ENCODE peak calls at places on chromosomes 7 and 10, in seven cellular contexts. B is HCT116, Z is WTC11, X is brain microvascular endothelial cell, T is ascending aorta, J is kidney epithelial cell, M is HFF-Myc. R is an unnamed sample.

GRCh38 chr10:110775406-110775805 is 96.3 kb upstream of the PDCD4 start:
- DNase-seq in T (no peak), X (no peak), M (no peak), B (no peak), Z (no peak), J (no peak), R (no peak)

GRCh38 chr7:95046494-95047240 is 139.3 kb downstream of the PPP1R9A start:
- DNase-seq in J (no peak), T (no peak), B (no peak), M (no peak), X (no peak), Z (no peak), R (no peak)

GRCh38 chr10:132931258-132931657 is 11.1 kb downstream of the CFAP46 start:
- DNase-seq in B (no peak), Z (no peak), J (no peak), X (no peak), T (no peak), M (no peak), R (no peak)

GRCh38 chr7:37067961-37068536 is 343.8 kb upstream of the AOAH start:
- DNase-seq in T (no peak), J (no peak), Z (no peak), B (no peak), X (no peak), M (no peak), R (no peak)

GRCh38 chr10:44011603-44011981 is 362.9 kb upstream of the ZNF32 start:
- DNase-seq in J (no peak), X (no peak), M (no peak), Z (no peak), T (no peak), B (no peak), R (no peak)

GRCh38 chr10:13272164-13272571 is 27.7 kb downstream of the PHYH start:
- DNase-seq in B (no peak), T (no peak), M (peak; percentile 45), J (no peak), Z (peak; percentile 14), X (no peak), R (no peak)

GRCh38 chr10:20100157-20100556 is 283.9 kb downstream of the PLXDC2 start:
- DNase-seq in J (peak; percentile 4), B (no peak), T (no peak), Z (no peak), M (no peak), X (peak; percentile 23), R (no peak)

GRCh38 chr7:388461-388960 is 98.5 kb downstream of the FOXL3 start:
- DNase-seq in X (no peak), Z (peak; percentile 6), B (no peak), M (no peak), T (no peak), J (no peak), R (no peak)

GRCh38 chr7:70569335-70569819 is 562.6 kb upstream of the GALNT17 start:
- DNase-seq in Z (no peak), X (no peak), B (no peak), T (no peak), M (no peak), J (peak; percentile 32), R (no peak)

GRCh38 chr7:70435634-70436033 is 696.3 kb upstream of the GALNT17 start:
- DNase-seq in J (no peak), T (no peak), M (no peak), X (no peak), B (no peak), Z (no peak), R (no peak)

GRCh38 chr7:127993317-127993716 is 37.9 kb downstream of the LRRC4 start:
- DNase-seq in X (no peak), T (no peak), J (no peak), M (no peak), Z (no peak), B (no peak), R (no peak)

GRCh38 chr10:117488004-117488403 is 54.5 kb upstream of the EMX2 start:
- DNase-seq in J (no peak), T (no peak), B (no peak), X (no peak), Z (no peak), M (no peak), R (no peak)

GRCh38 chr7:27547401-27547800 is 115.3 kb downstream of the HIBADH start:
- DNase-seq in M (no peak), T (no peak), Z (no peak), X (peak; percentile 23), J (no peak), B (no peak), R (no peak)

GRCh38 chr7:113752289-113752688 is 166.5 kb downstream of the PPP1R3A start:
- DNase-seq in X (no peak), Z (no peak), J (no peak), B (no peak), M (no peak), T (no peak), R (no peak)

GRCh38 chr7:117800406-117800805 is 72.8 kb downstream of the CTTNBP2 start:
- DNase-seq in J (peak; percentile 48), M (no peak), B (no peak), T (no peak), X (no peak), Z (no peak), R (no peak)

GRCh38 chr10:11934262-11934661 is 108.3 kb downstream of the UPF2 start:
- DNase-seq in J (no peak), T (no peak), X (no peak), M (no peak), B (no peak), Z (peak; percentile 33), R (no peak)

GRCh38 chr7:93902777-93903423 is 3.5 kb upstream of the GNGT1 start:
- DNase-seq in B (peak; percentile 32), J (no peak), Z (no peak), M (no peak), X (no peak), T (no peak), R (no peak)

GRCh38 chr10:8069108-8069507 is 14.6 kb downstream of the GATA3 start:
- DNase-seq in M (no peak), J (no peak), T (no peak), X (no peak), Z (no peak), B (no peak), R (no peak)

GRCh38 chr7:151491859-151492258 is 27.8 kb downstream of the RHEB start:
- DNase-seq in B (peak; percentile 73), X (peak; percentile 77), T (no peak), J (peak; percentile 82), Z (no peak), M (peak; percentile 62), R (no peak)

GRCh38 chr7:4246536-4246935 is 435.6 kb upstream of the FOXK1 start:
- DNase-seq in T (no peak), J (no peak), X (no peak), Z (no peak), M (no peak), B (no peak), R (no peak)

GRCh38 chr10:61263561-61263960 is 189.6 kb downstream of the TMEM26 start:
- DNase-seq in X (no peak), B (no peak), Z (no peak), T (no peak), M (no peak), J (no peak), R (no peak)

GRCh38 chr10:15238553-15239335 is 70.3 kb upstream of the NMT2 start:
- DNase-seq in B (no peak), J (no peak), Z (no peak), T (no peak), M (no peak), X (peak; percentile 67), R (no peak)

GRCh38 chr10:23096814-23097549 is 1.6 kb downstream of the MSRB2 start:
- DNase-seq in J (no peak), X (no peak), M (no peak), B (no peak), Z (no peak), T (no peak), R (no peak)

GRCh38 chr7:80623465-80624252 is 14.8 kb upstream of the CD36 start:
- DNase-seq in Z (no peak), J (no peak), T (no peak), X (no peak), B (no peak), M (no peak), R (no peak)

DNA sequence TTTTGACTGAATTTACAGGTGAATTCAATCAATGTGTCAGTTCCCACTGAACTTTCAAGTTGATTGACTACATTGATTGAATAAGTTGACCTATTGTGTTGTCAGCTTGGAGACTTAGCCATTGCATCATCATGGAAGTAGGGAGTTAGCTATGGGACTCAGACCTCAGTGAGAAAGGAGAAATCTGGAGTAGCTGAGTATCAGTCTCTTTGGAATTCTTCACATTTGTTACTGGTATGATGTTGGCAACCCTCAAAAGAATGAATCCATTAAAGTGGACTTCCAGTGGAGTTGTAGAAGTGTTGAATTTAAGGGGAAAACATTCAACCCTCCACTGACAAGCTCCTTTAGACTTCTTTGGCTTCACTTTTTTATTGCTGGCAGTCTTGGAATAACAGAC is 160.2 kb upstream of the NRP1 start:
- DNase-seq in T (no peak), J (no peak), Z (no peak), X (no peak), B (no peak), M (no peak), R (no peak)
- TF ChIP-seq CTCF in T (no peak), J (no peak), Z (no peak), X (no peak), B (no peak), M (no peak), R (no peak)

DNA sequence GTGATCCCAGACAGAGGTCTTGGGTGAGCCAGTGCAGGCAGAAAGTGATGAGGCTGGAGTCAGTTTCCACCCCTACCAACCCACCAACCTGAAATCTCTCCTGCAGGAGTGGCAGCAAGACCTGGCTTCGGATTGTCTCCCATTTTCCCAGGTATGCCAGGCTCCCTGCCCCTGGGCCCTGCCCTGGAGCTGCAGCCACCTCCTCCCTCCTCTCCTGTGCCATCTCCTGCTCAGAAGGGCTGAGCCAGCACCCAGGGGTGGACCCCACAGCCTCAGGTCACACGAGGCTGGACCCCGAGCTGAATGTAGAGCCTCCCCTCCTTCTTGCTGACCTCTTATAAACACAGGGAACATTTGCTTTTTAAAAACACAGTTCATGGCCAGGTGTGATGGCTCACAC is 17.0 kb upstream of the LIMK1 start:
- DNase-seq in X (no peak), Z (no peak), B (no peak), T (no peak), J (no peak), M (no peak), R (no peak)
- TF ChIP-seq CTCF in X (no peak), Z (no peak), B (no peak), T (no peak), J (no peak), M (no peak), R (no peak)

DNA sequence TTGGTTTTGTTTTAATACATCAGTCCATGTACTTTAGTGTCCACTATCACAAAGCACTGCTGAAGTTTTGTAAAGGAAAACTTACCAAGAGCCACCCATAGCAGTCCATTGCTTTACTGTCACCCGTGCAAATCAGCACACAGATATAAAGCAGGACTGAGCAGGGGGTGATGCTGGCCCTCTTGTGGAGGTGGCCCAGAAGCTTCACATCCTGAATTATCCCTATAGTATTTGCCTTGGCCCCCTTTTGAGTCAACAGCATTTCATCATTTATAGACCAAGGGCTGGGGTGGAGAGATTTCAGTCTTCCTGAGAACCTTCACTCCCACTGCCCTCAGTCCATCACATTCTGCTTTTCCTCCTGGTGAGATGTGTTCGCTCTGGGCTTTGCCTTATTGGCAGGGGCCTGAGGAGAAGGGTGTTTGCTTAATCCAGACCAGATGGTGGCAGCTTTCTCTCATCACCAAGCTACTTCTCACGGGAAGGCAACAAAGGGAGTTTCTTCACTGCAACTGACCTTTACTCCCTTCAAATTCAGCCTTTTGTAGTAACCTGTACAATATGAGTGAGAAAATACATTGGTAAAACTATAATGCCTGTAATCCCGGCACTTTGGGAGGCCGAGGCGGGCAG is 47.7 kb downstream of the NOC3L start:
- DNase-seq in T (no peak), M (no peak), J (no peak), Z (no peak), X (peak; percentile 39), B (no peak), R (no peak)
- TF ChIP-seq CTCF in T (no peak), M (peak; percentile 16), J (no peak), Z (no peak), X (peak; percentile 46), B (no peak), R (no peak)

GRCh38 chr10:95988702-95989101 is 54.7 kb upstream of the CCNJ start:
- DNase-seq in B (no peak), Z (no peak), T (no peak), M (no peak), J (no peak), X (no peak), R (no peak)
- TF ChIP-seq CTCF in B (no peak), Z (no peak), T (no peak), M (no peak), J (no peak), X (no peak), R (no peak)

R was measured in omental fat pad.